ENCODE peak calls at places on chromosomes 11 and 22, in eight cellular contexts. S, M, T, L, W, E, O and Y are unnamed samples.

GRCh38 chr11:47946682-47947575 is 33.4 kb upstream of the PTPRJ start:
- DNase-seq in L (peak; percentile 85), T (peak; percentile 19), O (peak; percentile 98), M (peak; percentile 98), S (peak; percentile 82), W (peak; percentile 85), E (no peak), Y (peak; percentile 84)

GRCh38 chr22:48659393-48659792 is 1168.3 kb downstream of the BRD1 start:
- DNase-seq in S (no peak), T (no peak), L (no peak), W (no peak), E (no peak), O (no peak), M (no peak), Y (no peak)

GRCh38 chr11:40686765-40687164 is 772.7 kb downstream of the LRRC4C start:
- DNase-seq in O (no peak), T (no peak), S (no peak), E (no peak), M (no peak), W (no peak), L (no peak), Y (no peak)

GRCh38 chr11:47723041-47723440 is 7.9 kb upstream of the AGBL2 start:
- DNase-seq in E (no peak), M (no peak), W (no peak), L (no peak), T (no peak), O (no peak), S (no peak), Y (no peak)

GRCh38 chr22:27405672-27406388 is 395.7 kb downstream of the MN1 start:
- DNase-seq in O (peak; percentile 44), T (no peak), M (peak; percentile 74), L (peak; percentile 80), E (no peak), W (no peak), S (no peak), Y (peak; percentile 31)

GRCh38 chr11:123407124-123407995 is 22.7 kb upstream of the GRAMD1B start:
- DNase-seq in S (peak; percentile 70), T (peak; percentile 56), O (peak; percentile 68), L (peak; percentile 82), E (peak; percentile 38), M (peak; percentile 81), W (no peak), Y (peak; percentile 56)

GRCh38 chr11:22192642-22193347 is at the start of gene ANO5:
- DNase-seq in E (no peak), O (no peak), W (peak; percentile 74), S (peak; percentile 58), L (no peak), T (no peak), M (peak; percentile 7), Y (peak; percentile 56)

GRCh38 chr11:57764527-57764926 is 2.9 kb downstream of the CTNND1 start:
- DNase-seq in T (no peak), W (no peak), E (no peak), S (no peak), M (peak; percentile 29), L (peak; percentile 23), O (peak; percentile 49), Y (no peak)

GRCh38 chr22:28112548-28113043 is 193.5 kb upstream of the PITPNB start:
- DNase-seq in W (no peak), T (no peak), E (no peak), S (no peak), M (peak; percentile 95), L (peak; percentile 54), O (peak; percentile 83), Y (peak; percentile 34)

GRCh38 chr11:46063138-46063537 is 58.1 kb downstream of the PHF21A start:
- DNase-seq in W (no peak), T (no peak), L (no peak), E (no peak), M (no peak), S (no peak), O (no peak), Y (no peak)

GRCh38 chr11:709109-709997 is 3.3 kb downstream of the EPS8L2 start:
- DNase-seq in O (no peak), T (no peak), M (no peak), L (no peak), S (no peak), E (no peak), W (no peak), Y (no peak)

GRCh38 chr22:43465291-43466015 is 53.6 kb downstream of the MPPED1 start:
- DNase-seq in T (no peak), W (no peak), L (no peak), M (no peak), E (no peak), S (no peak), O (no peak), Y (no peak)

GRCh38 chr11:130070829-130071205 is 1.1 kb downstream of the APLP2 start:
- DNase-seq in O (peak; percentile 24), E (no peak), M (peak; percentile 65), L (peak; percentile 55), T (no peak), W (no peak), S (no peak), Y (peak; percentile 59)

GRCh38 chr22:48432721-48433518 is 1394.8 kb downstream of the BRD1 start:
- DNase-seq in M (peak; percentile 70), T (no peak), S (no peak), O (no peak), E (no peak), W (no peak), L (no peak), Y (no peak)